ENCODE peak calls at places on chromosomes 2 and 18, in seven cellular contexts. N, G, D, Q, V, B and S are unnamed samples.

GRCh38 chr2:70901235-70902066 is 34.2 kb upstream of the ATP6V1B1 start:
- DNase-seq in G (peak; percentile 41), Q (peak; percentile 76), N (peak; percentile 82), V (no peak), B (no peak), D (no peak), S (peak; percentile 71)

GRCh38 chr2:97718051-97718882 is 4.9 kb downstream of the ZAP70 start:
- DNase-seq in N (no peak), G (no peak), Q (no peak), B (no peak), D (no peak), V (no peak), S (no peak)

GRCh38 chr2:206800501-206801416 is 35.4 kb downstream of the FASTKD2 start:
- DNase-seq in G (peak; percentile 46), V (peak; percentile 46), D (peak; percentile 62), Q (peak; percentile 30), B (peak; percentile 63), N (peak; percentile 89), S (peak; percentile 71)

GRCh38 chr2:47119001-47119400 is 36.1 kb downstream of the STPG4 start:
- DNase-seq in N (no peak), G (no peak), D (peak; percentile 49), B (no peak), V (no peak), Q (no peak), S (no peak)

GRCh38 chr18:63783394-63783793 is 8.2 kb downstream of the SERPINB7 start:
- DNase-seq in G (no peak), D (no peak), V (no peak), N (peak; percentile 21), B (no peak), Q (peak; percentile 23), S (no peak)

GRCh38 chr2:122210898-122211605 is 455.6 kb downstream of the TSN start:
- DNase-seq in B (no peak), N (no peak), V (no peak), D (no peak), G (no peak), Q (no peak), S (no peak)

GRCh38 chr2:75464348-75464946 is 96.3 kb downstream of the EVA1A start:
- DNase-seq in B (no peak), G (peak; percentile 22), Q (no peak), N (peak; percentile 65), D (peak; percentile 41), V (no peak), S (no peak)

GRCh38 chr2:196441527-196441926 is 198.0 kb upstream of the CCDC150 start:
- DNase-seq in G (no peak), V (no peak), Q (no peak), D (no peak), N (no peak), B (no peak), S (no peak)

GRCh38 chr2:1756456-1756855 is 12.1 kb upstream of the PXDN start:
- DNase-seq in V (no peak), N (no peak), D (no peak), G (no peak), Q (no peak), B (peak; percentile 36), S (no peak)

GRCh38 chr18:22451796-22452195 is 34.1 kb upstream of the CTAGE1 start:
- DNase-seq in G (no peak), N (no peak), B (no peak), V (no peak), Q (peak; percentile 60), D (peak; percentile 11), S (peak; percentile 75)

GRCh38 chr2:61640406-61640805 is 102.2 kb upstream of the XPO1 start:
- DNase-seq in Q (no peak), B (no peak), G (no peak), D (no peak), V (no peak), N (no peak), S (peak; percentile 73)

GRCh38 chr18:31954349-31954748 is 11.4 kb upstream of the TRAPPC8 start:
- DNase-seq in N (peak; percentile 60), G (peak; percentile 5), B (no peak), V (no peak), D (peak; percentile 23), Q (no peak), S (no peak)

GRCh38 chr2:48412409-48413259 is 117.3 kb upstream of the STON1 start:
- DNase-seq in Q (no peak), G (no peak), B (no peak), V (no peak), D (no peak), N (no peak), S (no peak)

GRCh38 chr2:25473758-25474335 is 132.1 kb upstream of the DNMT3A start:
- DNase-seq in V (peak; percentile 10), G (peak; percentile 78), N (peak; percentile 70), B (no peak), D (no peak), Q (no peak), S (no peak)